ENCODE peak calls at places on chromosomes 2 and 18, in four cellular contexts. B is brain microvascular endothelial cell, P is heart right ventricle, Q is A549. S is an unnamed sample.

GRCh38 chr2:50444286-50444685 is 587.6 kb downstream of the NRXN1 start:
- DNase-seq in B (no peak), P (no peak), Q (no peak), S (no peak)

GRCh38 chr2:232854082-232854481 is 16.0 kb upstream of the SNORC start:
- DNase-seq in B (peak; percentile 88), P (no peak), Q (peak; percentile 84), S (no peak)

GRCh38 chr2:170264865-170265264 is 86.9 kb downstream of the MYO3B start:
- DNase-seq in B (no peak), P (no peak), Q (no peak), S (no peak)

GRCh38 chr18:50266248-50266704 is at the start of gene CFAP53:
- DNase-seq in B (peak; percentile 89), P (peak; percentile 95), Q (peak; percentile 85), S (peak; percentile 74)

GRCh38 chr2:157587576-157587975 is 41.1 kb downstream of the ACVR1C start:
- DNase-seq in B (no peak), P (no peak), Q (no peak), S (no peak)

GRCh38 chr18:67043276-67043675 is 439.4 kb upstream of the CDH19 start:
- DNase-seq in B (no peak), P (no peak), Q (no peak), S (no peak)

GRCh38 chr2:98737848-98738247 is 6.9 kb upstream of the MGAT4A start:
- DNase-seq in B (no peak), P (no peak), Q (no peak), S (no peak)

GRCh38 chr2:161204846-161205245 is 44.6 kb downstream of the TANK start:
- DNase-seq in B (no peak), P (no peak), Q (no peak), S (no peak)

GRCh38 chr2:181573140-181573736 is 83.7 kb downstream of the CERKL start:
- DNase-seq in B (peak; percentile 28), P (no peak), Q (peak; percentile 40), S (no peak)

GRCh38 chr2:187055463-187055862 is 206.5 kb upstream of the ZSWIM2 start:
- DNase-seq in B (no peak), P (no peak), Q (no peak), S (no peak)

GRCh38 chr2:101952551-101952950 is 39.2 kb upstream of the IL1R2 start:
- DNase-seq in B (no peak), P (no peak), Q (no peak), S (no peak)

DNA sequence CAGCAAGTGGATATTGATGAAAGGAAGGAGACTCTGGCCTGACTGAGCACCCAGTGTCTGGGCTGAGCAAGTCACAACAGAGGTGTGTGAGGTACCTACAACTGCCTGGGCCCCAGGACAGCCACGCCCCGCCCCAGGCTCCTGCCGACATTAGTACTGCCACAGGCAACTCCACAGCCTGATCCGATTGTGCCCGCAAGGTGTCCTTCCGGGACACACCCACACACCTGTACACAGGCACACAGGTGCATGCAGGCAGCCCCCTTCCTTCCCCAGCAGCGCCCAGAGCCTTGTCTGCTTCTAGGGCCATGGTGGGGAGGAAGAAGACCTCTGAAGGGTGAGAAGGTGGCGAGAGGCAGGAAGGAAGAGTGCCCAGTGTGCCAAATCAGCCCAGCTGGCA is 83.6 kb downstream of the TNS1 start:
- DNase-seq in B (no peak), P (no peak), Q (no peak), S (no peak)
- H3K27ac ChIP-seq in B (no peak overlapping the region), P (peak overlapping the region; percentile 99), Q (peak overlapping the region; percentile 61), S (no peak overlapping the region)

GRCh38 chr2:215885621-215886020 is 127.7 kb downstream of the MREG start:
- DNase-seq in B (peak; percentile 56), P (no peak), Q (no peak), S (no peak)

GRCh38 chr2:215886026-215886425 is 127.3 kb downstream of the MREG start:
- DNase-seq in B (no peak), P (no peak), Q (no peak), S (no peak)

GRCh38 chr2:215882689-215883088 is 130.7 kb downstream of the MREG start:
- DNase-seq in B (peak; percentile 41), P (no peak), Q (no peak), S (no peak)

GRCh38 chr2:215883799-215884198 is 129.6 kb downstream of the MREG start:
- DNase-seq in B (no peak), P (no peak), Q (no peak), S (no peak)

DNA sequence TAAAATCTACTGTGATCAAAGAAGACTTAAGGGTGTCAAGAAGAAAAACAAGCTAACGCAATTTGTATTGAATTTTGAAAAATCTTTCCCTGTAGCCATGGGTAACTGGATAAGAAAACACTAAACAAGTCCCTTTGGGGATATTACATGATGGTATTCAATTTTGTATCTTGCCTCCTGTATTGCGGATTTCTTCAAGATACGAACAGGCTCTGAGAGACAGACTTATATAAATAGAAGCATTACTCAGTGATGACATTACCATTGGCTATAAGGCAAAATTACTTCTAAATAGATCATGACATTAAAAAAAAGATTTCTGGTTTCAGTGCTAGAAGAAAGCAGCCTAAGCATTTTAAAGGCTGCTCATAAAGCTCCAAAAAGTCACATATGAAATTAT is 128.6 kb downstream of the MREG start:
- DNase-seq in B (peak; percentile 57), P (no peak), Q (no peak), S (no peak)
- H3K27ac ChIP-seq in B (peak overlapping the region; percentile 66), P (peak overlapping the region; percentile 64), Q (no peak overlapping the region), S (no peak overlapping the region)

GRCh38 chr2:47298739-47299138 is 104.2 kb upstream of the MSH2 start:
- DNase-seq in B (no peak), P (no peak), Q (no peak), S (no peak)

GRCh38 chr2:47293967-47294366 is 109.0 kb upstream of the MSH2 start:
- DNase-seq in B (no peak), P (no peak), Q (no peak), S (no peak)

GRCh38 chr2:47297767-47298401 is 105.1 kb upstream of the MSH2 start:
- DNase-seq in B (no peak), P (no peak), Q (no peak), S (no peak)

GRCh38 chr2:47295133-47295980 is 107.6 kb upstream of the MSH2 start:
- DNase-seq in B (no peak), P (no peak), Q (no peak), S (no peak)

GRCh38 chr2:47295981-47296350 is 107.0 kb upstream of the MSH2 start:
- DNase-seq in B (no peak), P (no peak), Q (no peak), S (no peak)
- H3K27ac ChIP-seq in B (no peak overlapping the region), P (no peak overlapping the region), Q (peak overlapping the region; percentile 13), S (no peak overlapping the region)

GRCh38 chr18:23738151-23738550 is 48.9 kb downstream of the LAMA3 start:
- DNase-seq in B (no peak), P (no peak), Q (no peak), S (no peak)

GRCh38 chr18:23732439-23732838 is 43.2 kb downstream of the LAMA3 start:
- DNase-seq in B (no peak), P (no peak), Q (no peak), S (no peak)

GRCh38 chr18:23733895-23734294 is 44.6 kb downstream of the LAMA3 start:
- DNase-seq in B (no peak), P (no peak), Q (no peak), S (no peak)

GRCh38 chr18:23737578-23737977 is 48.3 kb downstream of the LAMA3 start:
- DNase-seq in B (no peak), P (no peak), Q (no peak), S (no peak)

GRCh38 chr18:23735021-23735464 is 45.8 kb downstream of the LAMA3 start:
- DNase-seq in B (peak; percentile 28), P (no peak), Q (peak; percentile 16), S (no peak)
- H3K27ac ChIP-seq in B (no peak overlapping the region), P (no peak overlapping the region), Q (peak overlapping the region; percentile 68), S (no peak overlapping the region)

DNA sequence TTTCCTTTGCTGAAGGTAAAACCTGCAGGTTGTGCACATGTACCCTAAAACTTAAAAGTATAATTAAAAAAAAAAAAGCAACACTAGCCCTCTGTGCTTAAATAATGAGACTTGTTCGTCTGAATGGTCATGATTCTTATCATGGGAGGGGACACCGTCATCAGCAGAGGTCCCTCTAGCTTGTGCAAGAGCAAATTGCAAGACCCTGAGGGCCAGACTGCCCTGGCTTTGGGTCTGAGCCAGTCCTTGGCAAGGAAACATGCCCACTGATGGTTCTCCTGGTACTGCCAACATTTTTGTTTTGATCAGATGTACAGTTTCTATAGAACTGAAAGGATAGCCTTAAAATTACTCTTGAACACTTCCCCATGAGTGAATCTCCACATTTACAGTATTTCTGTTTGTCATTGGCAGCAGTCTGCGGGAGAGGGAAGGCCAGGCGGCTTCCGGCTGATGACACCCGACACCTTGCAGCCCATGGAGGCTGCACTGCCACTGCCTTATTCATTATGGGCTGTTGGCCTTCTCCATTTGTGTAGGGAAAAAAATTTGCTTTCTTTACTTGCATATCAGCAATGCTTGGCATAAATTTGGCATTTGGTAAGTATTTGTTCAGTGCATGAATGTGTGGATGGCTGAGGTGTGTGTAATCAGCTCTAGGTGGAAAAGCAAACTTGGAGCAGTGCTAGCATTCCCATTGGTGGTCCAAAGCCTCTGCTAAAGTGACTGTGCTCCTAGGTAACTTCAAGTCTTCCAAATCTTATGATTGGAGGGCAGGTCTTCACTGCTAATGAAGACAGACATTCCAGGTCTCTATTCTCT is 161.6 kb upstream of the ALKAL2 start:
- DNase-seq in B (no peak), P (no peak), Q (no peak), S (no peak)
- H3K27ac ChIP-seq in B (no peak overlapping the region), P (no peak overlapping the region), Q (no peak overlapping the region), S (no peak overlapping the region)

S was measured in effector memory CD4-positive, alpha-beta T cell.